ENCODE peak calls at places on chromosome 14, in four cellular contexts. A, U, M and P are unnamed samples.

GRCh38 chr14:37384870-37385596 is 187.3 kb downstream of the MIPOL1 start:
- DNase-seq in A (no peak), U (no peak), M (no peak), P (no peak)

GRCh38 chr14:51283402-51283825 is 43.4 kb downstream of the TMX1 start:
- DNase-seq in A (no peak), U (peak), M (no peak), P (peak)

GRCh38 chr14:61662437-61663311 is 32.6 kb upstream of the HIF1A start:
- DNase-seq in A (no peak), U (peak), M (peak), P (peak)

GRCh38 chr14:44966601-44967336 is 4.8 kb downstream of the TOGARAM1 start:
- DNase-seq in A (no peak), U (no peak), M (no peak), P (peak)

GRCh38 chr14:93108105-93108504 is 7.6 kb downstream of the ITPK1 start:
- DNase-seq in A (no peak), U (no peak), M (no peak), P (no peak)

GRCh38 chr14:21486640-21487087 is 9.7 kb downstream of the TOX4 start:
- DNase-seq in A (no peak), U (no peak), M (no peak), P (peak)

GRCh38 chr14:104248203-104249055 is 110.0 kb downstream of the KIF26A start:
- DNase-seq in A (no peak), U (no peak), M (peak), P (no peak)

GRCh38 chr14:76696791-76697190 is 64.5 kb upstream of the VASH1 start:
- DNase-seq in A (no peak), U (no peak), M (no peak), P (no peak)

GRCh38 chr14:81509321-81509720 is 24.3 kb downstream of the SEL1L start:
- DNase-seq in A (no peak), U (no peak), M (no peak), P (no peak)
- H3K4me3 ChIP-seq in A (peak), U (no peak), M (no peak), P (no peak)

GRCh38 chr14:58332514-58332913 is 34.2 kb downstream of the ARID4A start:
- DNase-seq in A (no peak), U (no peak), M (no peak), P (no peak)
- H3K4me3 ChIP-seq in A (no peak), U (no peak), M (no peak), P (no peak)

DNA sequence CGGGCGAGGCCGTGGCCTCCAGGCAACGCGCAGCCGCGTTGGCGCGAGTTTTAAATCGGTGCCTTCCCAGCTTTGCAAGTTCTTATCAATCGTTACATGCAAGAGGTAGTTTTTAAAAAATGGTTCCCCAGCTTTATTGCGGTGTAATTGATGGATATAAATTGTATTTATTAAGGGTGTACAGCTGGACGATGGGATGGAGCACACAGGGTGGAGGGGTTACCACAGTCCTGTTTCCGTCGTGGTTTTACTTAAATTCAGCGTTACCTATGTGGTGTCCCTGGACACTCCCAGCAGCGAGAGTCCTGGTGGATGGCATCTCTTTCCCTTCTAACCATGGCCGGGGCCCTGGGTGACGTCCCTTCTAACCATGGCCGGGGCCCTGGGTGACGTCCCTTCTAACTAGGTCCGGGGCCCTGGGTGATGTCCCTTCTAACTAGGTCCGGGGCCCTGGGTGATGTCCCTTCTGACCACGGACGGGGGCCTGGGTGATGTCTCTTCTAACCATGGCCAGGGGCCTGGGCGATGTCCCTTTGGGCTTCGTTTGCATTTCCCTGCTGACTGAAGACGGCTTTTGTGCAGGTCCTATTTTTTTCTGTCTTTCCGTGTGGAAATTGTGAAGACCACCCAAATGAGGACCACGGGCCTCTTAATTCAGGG is 97.9 kb downstream of the TNFAIP2 start:
- DNase-seq in A (no peak), U (no peak), M (no peak), P (no peak)
- H3K4me3 ChIP-seq in A (peak), U (peak), M (no peak), P (peak)

GRCh38 chr14:66541627-66542026 is 33.7 kb downstream of the GPHN start:
- DNase-seq in A (no peak), U (no peak), M (no peak), P (no peak)

GRCh38 chr14:66540038-66540437 is 32.1 kb downstream of the GPHN start:
- DNase-seq in A (no peak), U (no peak), M (no peak), P (no peak)

GRCh38 chr14:66543996-66544395 is 36.0 kb downstream of the GPHN start:
- DNase-seq in A (no peak), U (no peak), M (no peak), P (no peak)

DNA sequence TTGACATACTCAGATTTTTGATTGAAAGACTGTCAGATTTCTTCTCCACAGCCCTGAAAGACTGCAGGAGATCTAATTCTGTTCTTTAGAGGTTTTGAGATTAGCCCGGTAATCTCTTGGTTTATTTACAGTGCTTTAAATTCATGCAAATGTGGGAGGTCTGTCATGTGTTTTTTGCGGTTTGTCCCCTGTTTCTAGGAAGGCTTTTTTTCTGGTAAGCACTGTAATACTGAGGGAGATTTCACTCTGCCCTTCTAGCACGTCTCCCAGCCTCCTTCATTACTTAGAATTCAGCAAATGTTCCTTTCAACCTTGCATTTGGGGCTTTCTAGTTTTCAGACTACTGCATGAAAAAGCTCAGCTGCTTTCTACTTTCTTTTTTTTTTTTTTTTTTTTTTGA is 31.1 kb downstream of the GPHN start:
- DNase-seq in A (no peak), U (no peak), M (no peak), P (no peak)
- H3K4me3 ChIP-seq in A (no peak), U (no peak), M (no peak), P (no peak)

DNA sequence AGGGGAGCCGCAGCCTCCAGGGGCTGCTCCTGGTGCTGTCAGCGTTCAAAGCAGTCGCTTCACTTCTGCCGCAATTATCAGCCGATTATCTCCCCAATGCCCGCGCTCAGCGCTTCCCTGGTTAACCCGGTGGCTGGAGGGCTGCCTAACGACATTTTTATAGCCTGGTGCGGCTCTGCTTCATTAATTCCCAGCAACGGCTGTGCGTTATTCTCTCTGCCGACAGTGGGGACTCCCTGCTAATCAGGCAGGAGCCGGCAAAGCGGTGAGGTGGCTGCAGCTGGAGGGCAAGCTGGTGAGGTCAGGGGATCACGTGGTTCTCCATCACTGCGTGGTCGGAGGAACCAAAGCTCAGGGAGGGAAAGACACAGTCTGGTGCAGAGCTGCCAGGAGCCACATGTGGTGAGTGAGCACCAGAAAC is 62.9 kb downstream of the GLRX5 start:
- DNase-seq in A (no peak), U (peak), M (no peak), P (peak)
- H3K4me3 ChIP-seq in A (no peak), U (no peak), M (no peak), P (no peak)

GRCh38 chr14:99289394-99290189 is 17.6 kb upstream of the BCL11B start:
- DNase-seq in A (no peak), U (no peak), M (no peak), P (no peak)

GRCh38 chr14:99284254-99285004 is 12.4 kb upstream of the BCL11B start:
- DNase-seq in A (no peak), U (no peak), M (no peak), P (no peak)

GRCh38 chr14:99286761-99287160 is 14.8 kb upstream of the BCL11B start:
- DNase-seq in A (no peak), U (no peak), M (no peak), P (no peak)

GRCh38 chr14:99288948-99289347 is 17.0 kb upstream of the BCL11B start:
- DNase-seq in A (no peak), U (no peak), M (no peak), P (no peak)

GRCh38 chr14:99287269-99287942 is 15.4 kb upstream of the BCL11B start:
- DNase-seq in A (no peak), U (no peak), M (no peak), P (no peak)
- H3K4me3 ChIP-seq in A (no peak), U (no peak), M (no peak), P (no peak)